ENCODE peak calls at places on chromosome 9, in five cellular contexts. N, M, Q, S and L are unnamed samples.

GRCh38 chr9:94603259-94603776 is 9.7 kb upstream of the FBP2 start:
- DNase-seq in Q (peak; percentile 78), M (peak; percentile 68), S (peak; percentile 70), N (peak; percentile 37), L (peak; percentile 91)

GRCh38 chr9:108382267-108382666 is 473.5 kb downstream of the ACTL7B start:
- DNase-seq in S (no peak), M (no peak), N (no peak), Q (no peak), L (no peak)

GRCh38 chr9:34197280-34197679 is 18.4 kb downstream of the UBAP1 start:
- DNase-seq in N (no peak), M (no peak), Q (no peak), S (no peak), L (no peak)

GRCh38 chr9:84667571-84668203 is 1.8 kb upstream of the NTRK2 start:
- DNase-seq in S (no peak), M (peak; percentile 57), N (peak; percentile 41), Q (no peak), L (peak; percentile 45)

GRCh38 chr9:32291370-32291769 is 93.1 kb upstream of the ACO1 start:
- DNase-seq in N (no peak), Q (no peak), S (no peak), M (no peak), L (no peak)

GRCh38 chr9:18393340-18394130 is 80.4 kb upstream of the ADAMTSL1 start:
- DNase-seq in N (peak; percentile 59), S (no peak), M (peak; percentile 86), Q (no peak), L (peak; percentile 34)

GRCh38 chr9:20524776-20525175 is 97.5 kb downstream of the MLLT3 start:
- DNase-seq in Q (no peak), M (no peak), S (no peak), N (no peak), L (no peak)

GRCh38 chr9:127707766-127708165 is 978 bp downstream of the CFAP157 start:
- DNase-seq in Q (no peak), S (no peak), M (no peak), N (no peak), L (no peak)

GRCh38 chr9:77756449-77756848 is 108.3 kb upstream of the GNA14 start:
- DNase-seq in Q (no peak), S (no peak), N (no peak), M (no peak), L (no peak)

GRCh38 chr9:18208166-18209059 is 265.5 kb upstream of the ADAMTSL1 start:
- DNase-seq in M (peak; percentile 46), S (no peak), N (peak; percentile 28), Q (peak; percentile 32), L (peak; percentile 71)

GRCh38 chr9:130458027-130458803 is 13.5 kb downstream of the ASS1 start:
- DNase-seq in S (no peak), Q (no peak), M (no peak), N (no peak), L (no peak)

GRCh38 chr9:130461218-130461630 is 16.5 kb downstream of the ASS1 start:
- DNase-seq in N (peak; percentile 71), S (no peak), Q (peak; percentile 48), M (no peak), L (peak; percentile 50)

GRCh38 chr9:130459151-130459550 is 14.4 kb downstream of the ASS1 start:
- DNase-seq in M (no peak), N (no peak), S (no peak), Q (no peak), L (no peak)

GRCh38 chr9:130458804-130459067 is 14.0 kb downstream of the ASS1 start:
- DNase-seq in M (no peak), Q (no peak), S (no peak), N (no peak), L (no peak)

GRCh38 chr9:130459941-130460340 is 15.2 kb downstream of the ASS1 start:
- DNase-seq in M (no peak), Q (no peak), N (no peak), S (no peak), L (no peak)
- TF ChIP-seq CTCF in M (no peak), Q (no peak), N (no peak), S (no peak), L (no peak)

GRCh38 chr9:134383148-134383547 is 56.9 kb downstream of the RXRA start:
- DNase-seq in M (no peak), N (no peak), Q (no peak), S (no peak), L (no peak)

GRCh38 chr9:134386951-134387831 is 60.9 kb downstream of the RXRA start:
- DNase-seq in N (no peak), Q (no peak), M (no peak), S (no peak), L (no peak)

GRCh38 chr9:134385873-134386370 is 59.7 kb downstream of the RXRA start:
- DNase-seq in M (no peak), Q (no peak), S (no peak), N (no peak), L (no peak)

GRCh38 chr9:134382733-134383132 is 56.5 kb downstream of the RXRA start:
- DNase-seq in N (no peak), M (no peak), Q (no peak), S (no peak), L (no peak)

GRCh38 chr9:134384811-134385479 is 58.7 kb downstream of the RXRA start:
- DNase-seq in N (no peak), S (no peak), M (no peak), Q (no peak), L (no peak)
- H3K27ac ChIP-seq in N (no peak overlapping the region), S (no peak overlapping the region), M (no peak overlapping the region), Q (no peak overlapping the region), L (no peak overlapping the region)

DNA sequence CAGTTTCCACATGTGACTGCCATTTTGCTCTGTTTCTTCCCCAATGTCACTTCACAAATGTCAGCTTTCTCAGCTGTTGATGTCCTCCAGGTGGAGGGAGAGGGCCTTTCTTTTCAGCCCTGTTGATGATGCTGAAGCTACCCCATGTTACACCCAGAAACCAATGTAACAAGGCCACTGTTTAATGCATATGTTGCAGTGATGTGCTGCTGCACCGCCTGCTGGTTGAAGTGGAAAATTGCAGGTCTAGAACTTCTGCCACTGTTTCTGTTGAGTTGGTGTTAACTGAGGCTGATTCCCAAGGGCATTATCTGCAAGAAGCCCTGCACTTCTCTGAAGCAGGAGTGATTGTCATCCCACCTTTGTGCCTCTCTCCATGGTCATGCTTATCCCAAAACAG is 428.4 kb downstream of the KDM4C start:
- DNase-seq in N (no peak), S (no peak), Q (no peak), M (peak; percentile 29), L (no peak)
- TF ChIP-seq CTCF in N (no peak), S (no peak), Q (peak; percentile 40), M (peak; percentile 81), L (peak; percentile 62)

GRCh38 chr9:126531591-126531990 is 82.1 kb upstream of the LMX1B start:
- DNase-seq in S (no peak), Q (no peak), N (no peak), M (no peak), L (no peak)
- H3K27ac ChIP-seq in S (peak overlapping the region; percentile 40), Q (no peak overlapping the region), N (no peak overlapping the region), M (no peak overlapping the region), L (no peak overlapping the region)

GRCh38 chr9:15400281-15400941 is 22.3 kb upstream of the SNAPC3 start:
- DNase-seq in Q (no peak), N (no peak), S (no peak), M (peak; percentile 57), L (peak; percentile 54)

GRCh38 chr9:15404171-15404570 is 18.5 kb upstream of the SNAPC3 start:
- DNase-seq in M (no peak), Q (no peak), N (no peak), S (no peak), L (no peak)

GRCh38 chr9:15401266-15401665 is 21.4 kb upstream of the SNAPC3 start:
- DNase-seq in N (no peak), Q (no peak), S (no peak), M (peak; percentile 79), L (no peak)

DNA sequence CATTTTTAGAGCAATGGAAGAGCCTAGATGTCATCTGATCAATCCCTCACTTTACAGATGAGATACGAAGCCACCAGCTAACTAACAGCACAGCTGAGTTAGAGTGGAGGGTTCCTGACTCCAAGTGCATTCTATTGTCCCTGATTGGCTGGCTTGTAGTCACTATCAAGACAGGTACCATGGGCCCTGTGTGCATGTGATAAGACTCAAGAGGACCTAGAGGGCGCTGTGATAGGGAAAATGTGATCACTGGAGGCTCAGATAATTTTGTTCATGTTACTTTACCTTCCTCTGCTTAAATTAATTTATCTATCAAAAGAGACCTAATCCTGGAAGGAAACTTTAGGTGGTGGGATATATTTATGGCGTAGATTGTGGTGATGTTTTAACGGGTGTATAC is 19.5 kb upstream of the SNAPC3 start:
- DNase-seq in S (no peak), N (no peak), Q (no peak), M (no peak), L (no peak)
- TF ChIP-seq CTCF in S (no peak), N (no peak), Q (no peak), M (peak; percentile 51), L (no peak)

GRCh38 chr9:27151693-27152397 is 42.8 kb downstream of the TEK start:
- DNase-seq in Q (no peak), N (no peak), S (no peak), M (peak; percentile 44), L (peak; percentile 85)
- H3K27ac ChIP-seq in Q (no peak overlapping the region), N (no peak overlapping the region), S (no peak overlapping the region), M (no peak overlapping the region), L (no peak overlapping the region)